ENCODE peak calls at places on chromosomes 1 and 21, in nine cellular contexts. J, L, M, Y, N, H, Z, B and K are unnamed samples.

GRCh38 chr21:42230636-42231035 is 11.7 kb downstream of the ABCG1 start:
- DNase-seq in H (no peak), L (no peak), Y (no peak), B (no peak), Z (no peak), N (no peak), M (no peak), J (no peak), K (no peak)

GRCh38 chr1:95863086-95863485 is 629.1 kb downstream of the RWDD3 start:
- DNase-seq in B (no peak), H (no peak), J (no peak), N (no peak), Y (no peak), L (no peak), Z (no peak), M (no peak), K (no peak)

GRCh38 chr21:41876928-41877652 is 2.1 kb downstream of the PRDM15 start:
- DNase-seq in B (no peak), H (no peak), L (no peak), M (no peak), J (no peak), Z (no peak), Y (no peak), N (no peak), K (no peak)

GRCh38 chr1:39895096-39895495 is 6.6 kb downstream of the MYCL start:
- DNase-seq in H (no peak), M (no peak), Z (no peak), Y (no peak), L (no peak), N (no peak), J (no peak), B (no peak), K (no peak)

GRCh38 chr1:101051688-101052638 is 26.4 kb upstream of the DPH5 start:
- DNase-seq in H (no peak), J (no peak), Z (no peak), Y (no peak), N (peak), L (no peak), M (no peak), B (no peak), K (peak)

GRCh38 chr1:221783936-221784335 is 42.0 kb upstream of the DUSP10 start:
- DNase-seq in L (no peak), J (no peak), B (no peak), H (no peak), M (no peak), Z (no peak), Y (no peak), N (no peak), K (no peak)

GRCh38 chr1:42684139-42684538 is 1.9 kb downstream of the YBX1 start:
- DNase-seq in J (peak), Y (no peak), B (peak), M (peak), N (no peak), H (peak), L (no peak), Z (no peak), K (no peak)

GRCh38 chr1:75124510-75124909 is 9.7 kb upstream of the LHX8 start:
- DNase-seq in M (no peak), N (no peak), J (no peak), Z (no peak), B (no peak), L (no peak), Y (no peak), H (peak), K (no peak)

GRCh38 chr1:218850367-218850766 is 323.3 kb upstream of the LYPLAL1 start:
- DNase-seq in J (no peak), B (peak), Z (no peak), N (no peak), L (no peak), H (no peak), M (no peak), Y (no peak), K (no peak)

GRCh38 chr1:93668951-93669350 is 12.7 kb downstream of the BCAR3 start:
- DNase-seq in H (no peak), N (no peak), Z (no peak), J (no peak), B (no peak), M (no peak), Y (no peak), L (no peak), K (no peak)

GRCh38 chr1:90716243-90716551 is 905 bp downstream of the BARHL2 start:
- DNase-seq in L (peak), H (peak), B (no peak), Z (no peak), J (peak), N (no peak), M (no peak), Y (no peak), K (no peak)

GRCh38 chr1:76279387-76279748 is 204.8 kb downstream of the ST6GALNAC3 start:
- DNase-seq in J (no peak), L (no peak), N (no peak), Z (no peak), Y (no peak), M (no peak), B (no peak), H (no peak), K (no peak)

GRCh38 chr1:248611883-248612282 is 14.4 kb upstream of the OR2T10 start:
- DNase-seq in J (no peak), N (no peak), Y (no peak), B (no peak), M (peak), L (no peak), H (no peak), Z (no peak), K (no peak)

GRCh38 chr1:148372731-148373130 is 110.4 kb downstream of the PPIAL4G start:
- DNase-seq in H (no peak), Z (no peak), N (no peak), J (no peak), M (peak), L (no peak), B (peak), Y (no peak), K (no peak)

GRCh38 chr1:22529901-22530621 is 33.2 kb upstream of the EPHA8 start:
- DNase-seq in B (peak), N (no peak), M (peak), H (peak), L (no peak), Z (no peak), J (peak), Y (peak), K (no peak)

GRCh38 chr1:185636848-185637247 is 97.3 kb upstream of the HMCN1 start:
- DNase-seq in Y (no peak), H (no peak), M (peak), J (no peak), B (no peak), Z (no peak), L (no peak), N (peak), K (peak)

GRCh38 chr1:61343623-61344257 is 261.4 kb downstream of the NFIA start:
- DNase-seq in B (no peak), J (no peak), N (no peak), Z (no peak), M (no peak), L (no peak), Y (no peak), H (no peak), K (no peak)

GRCh38 chr1:225933072-225933471 is 7.9 kb downstream of the LEFTY2 start:
- DNase-seq in J (no peak), H (no peak), Z (no peak), L (no peak), Y (no peak), N (no peak), B (peak), M (peak), K (no peak)

GRCh38 chr1:201714542-201715276 is 114.2 kb upstream of the IPO9 start:
- DNase-seq in B (peak), L (no peak), Y (peak), J (peak), Z (peak), N (no peak), M (peak), H (no peak), K (no peak)

GRCh38 chr1:243944429-243945160 is 94.6 kb upstream of the AKT3 start:
- DNase-seq in Y (no peak), B (peak), Z (no peak), M (peak), N (no peak), L (peak), J (peak), H (peak), K (no peak)

GRCh38 chr1:85340427-85340826 is 64.0 kb upstream of the BCL10 start:
- DNase-seq in M (no peak), Y (no peak), Z (no peak), J (no peak), L (no peak), N (no peak), B (no peak), H (no peak), K (no peak)

GRCh38 chr1:175237389-175237788 is 44.8 kb upstream of the KIAA0040 start:
- DNase-seq in B (no peak), H (no peak), Z (no peak), J (no peak), Y (no peak), M (no peak), L (no peak), N (no peak), K (no peak)

GRCh38 chr1:203287896-203288295 is 17.4 kb upstream of the BTG2 start:
- DNase-seq in Z (no peak), M (no peak), L (no peak), N (no peak), B (no peak), J (no peak), Y (no peak), H (no peak), K (no peak)

GRCh38 chr1:203290261-203291089 is 14.8 kb upstream of the BTG2 start:
- DNase-seq in B (peak), Z (peak), Y (peak), L (peak), J (peak), N (peak), H (peak), M (peak), K (peak)

GRCh38 chr1:203288351-203288894 is 16.9 kb upstream of the BTG2 start:
- DNase-seq in M (no peak), J (no peak), Y (no peak), Z (no peak), N (no peak), L (no peak), H (no peak), B (no peak), K (no peak)

GRCh38 chr1:203289982-203290260 is 15.4 kb upstream of the BTG2 start:
- DNase-seq in H (no peak), J (no peak), N (no peak), Y (no peak), B (no peak), Z (no peak), M (no peak), L (no peak), K (no peak)

GRCh38 chr1:203289281-203289981 is 15.9 kb upstream of the BTG2 start:
- DNase-seq in B (no peak), Y (no peak), Z (peak), L (no peak), H (no peak), M (no peak), N (peak), J (no peak), K (peak)
- TF ChIP-seq CTCF in B (no peak), Y (no peak), Z (no peak), L (no peak), H (no peak), M (no peak), N (no peak), J (no peak), K (no peak)

GRCh38 chr1:214636436-214636835 is 33.4 kb downstream of the CENPF start:
- DNase-seq in H (no peak), Y (no peak), B (no peak), Z (no peak), J (no peak), N (no peak), L (no peak), M (no peak), K (no peak)

GRCh38 chr1:214638474-214638807 is 35.4 kb downstream of the CENPF start:
- DNase-seq in L (no peak), Z (no peak), N (no peak), B (no peak), H (no peak), J (no peak), M (no peak), Y (no peak), K (no peak)

GRCh38 chr1:214637125-214637524 is 34.1 kb downstream of the CENPF start:
- DNase-seq in Z (no peak), N (no peak), J (no peak), H (no peak), B (no peak), L (no peak), Y (no peak), M (no peak), K (no peak)

GRCh38 chr1:214638997-214639396 is 36.0 kb downstream of the CENPF start:
- DNase-seq in B (no peak), H (no peak), Y (no peak), M (no peak), L (no peak), N (no peak), Z (no peak), J (no peak), K (no peak)

DNA sequence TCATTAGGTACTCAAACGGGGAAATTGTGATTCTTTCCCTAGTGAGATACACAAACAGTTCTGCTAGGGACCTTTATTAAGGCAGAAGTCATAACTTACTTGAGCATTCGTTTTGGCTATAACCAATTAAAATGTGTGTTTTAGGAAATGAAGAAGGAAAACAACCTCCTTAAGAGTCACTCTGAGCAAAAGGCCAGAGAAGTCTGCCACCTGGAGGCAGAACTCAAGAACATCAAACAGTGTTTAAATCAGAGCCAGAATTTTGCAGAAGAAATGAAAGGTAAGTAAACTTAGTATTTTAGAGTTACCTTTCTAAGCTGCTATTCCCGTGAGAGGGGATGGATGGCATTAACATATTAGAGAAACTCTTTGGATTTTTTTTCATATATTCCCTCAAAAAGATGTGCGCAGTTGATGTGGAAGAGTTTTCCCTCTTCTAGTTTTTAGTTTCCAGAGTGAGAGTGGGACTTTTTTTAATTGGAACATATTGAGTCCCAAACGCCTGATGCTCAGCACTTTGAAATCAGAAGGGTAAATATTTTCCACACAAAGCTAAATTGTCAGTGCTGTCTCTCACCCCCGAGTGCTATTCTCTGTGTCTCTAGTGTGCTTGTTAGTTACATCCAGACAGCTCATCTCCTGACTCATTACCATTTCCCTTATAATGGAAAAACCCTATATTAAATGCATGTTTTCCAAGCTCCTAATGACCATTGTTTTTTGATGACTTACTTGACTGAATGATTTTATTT is 34.9 kb downstream of the CENPF start:
- DNase-seq in J (peak), N (no peak), M (peak), Z (peak), H (peak), Y (no peak), L (peak), B (peak), K (peak)
- TF ChIP-seq CTCF in J (peak), N (peak), M (peak), Z (peak), H (peak), Y (peak), L (peak), B (peak), K (peak)

GRCh38 chr21:37914211-37914900 is 1.9 kb downstream of the KCNJ6 start:
- DNase-seq in M (peak), Z (no peak), H (peak), L (peak), J (peak), B (no peak), Y (peak), N (no peak), K (peak)

GRCh38 chr21:37917612-37918011 is 1.4 kb upstream of the KCNJ6 start:
- DNase-seq in J (no peak), Y (no peak), L (no peak), Z (no peak), N (no peak), B (peak), M (peak), H (no peak), K (no peak)

GRCh38 chr21:37915941-37916794 is at the start of gene KCNJ6:
- DNase-seq in Y (peak), Z (peak), H (peak), M (peak), J (peak), L (peak), B (peak), N (no peak), K (no peak)

GRCh38 chr21:37915516-37915915 is 741 bp downstream of the KCNJ6 start:
- DNase-seq in J (peak), Z (no peak), B (no peak), N (no peak), L (peak), Y (no peak), H (peak), M (no peak), K (no peak)

GRCh38 chr21:37916795-37917142 is 512 bp upstream of the KCNJ6 start:
- DNase-seq in N (no peak), B (no peak), L (peak), M (no peak), Z (no peak), H (peak), Y (no peak), J (peak), K (no peak)
- TF ChIP-seq CTCF in N (no peak), B (no peak), L (peak), M (no peak), Z (no peak), H (peak), Y (no peak), J (peak), K (no peak)

GRCh38 chr1:203127672-203128611 is at the start of gene ADORA1:
- DNase-seq in J (peak), H (peak), M (peak), B (peak), Z (peak), Y (peak), L (peak), N (no peak), K (no peak)
- TF ChIP-seq CTCF in J (peak), H (peak), M (no peak), B (no peak), Z (no peak), Y (peak), L (no peak), N (no peak), K (no peak)

GRCh38 chr1:156680056-156680455 is 2.8 kb upstream of the NES start:
- DNase-seq in M (no peak), L (no peak), H (no peak), Z (no peak), J (no peak), Y (no peak), B (no peak), N (no peak), K (no peak)

GRCh38 chr1:156684227-156684782 is 7.1 kb upstream of the NES start:
- DNase-seq in N (no peak), J (no peak), L (no peak), Z (no peak), M (peak), H (no peak), B (peak), Y (no peak), K (no peak)

GRCh38 chr1:156677616-156678596 is 699 bp upstream of the NES start:
- DNase-seq in B (peak), L (peak), Y (peak), M (peak), J (peak), H (peak), N (peak), Z (peak), K (peak)

GRCh38 chr1:156681196-156681595 is 4.0 kb upstream of the NES start:
- DNase-seq in N (no peak), B (no peak), M (no peak), Y (no peak), H (no peak), J (no peak), L (no peak), Z (no peak), K (no peak)

GRCh38 chr1:156682166-156682890 is 5.1 kb upstream of the NES start:
- DNase-seq in Z (no peak), N (no peak), J (peak), Y (no peak), M (no peak), H (peak), B (no peak), L (peak), K (no peak)
- TF ChIP-seq CTCF in Z (no peak), N (no peak), J (peak), Y (no peak), M (no peak), H (peak), B (no peak), L (no peak), K (no peak)

DNA sequence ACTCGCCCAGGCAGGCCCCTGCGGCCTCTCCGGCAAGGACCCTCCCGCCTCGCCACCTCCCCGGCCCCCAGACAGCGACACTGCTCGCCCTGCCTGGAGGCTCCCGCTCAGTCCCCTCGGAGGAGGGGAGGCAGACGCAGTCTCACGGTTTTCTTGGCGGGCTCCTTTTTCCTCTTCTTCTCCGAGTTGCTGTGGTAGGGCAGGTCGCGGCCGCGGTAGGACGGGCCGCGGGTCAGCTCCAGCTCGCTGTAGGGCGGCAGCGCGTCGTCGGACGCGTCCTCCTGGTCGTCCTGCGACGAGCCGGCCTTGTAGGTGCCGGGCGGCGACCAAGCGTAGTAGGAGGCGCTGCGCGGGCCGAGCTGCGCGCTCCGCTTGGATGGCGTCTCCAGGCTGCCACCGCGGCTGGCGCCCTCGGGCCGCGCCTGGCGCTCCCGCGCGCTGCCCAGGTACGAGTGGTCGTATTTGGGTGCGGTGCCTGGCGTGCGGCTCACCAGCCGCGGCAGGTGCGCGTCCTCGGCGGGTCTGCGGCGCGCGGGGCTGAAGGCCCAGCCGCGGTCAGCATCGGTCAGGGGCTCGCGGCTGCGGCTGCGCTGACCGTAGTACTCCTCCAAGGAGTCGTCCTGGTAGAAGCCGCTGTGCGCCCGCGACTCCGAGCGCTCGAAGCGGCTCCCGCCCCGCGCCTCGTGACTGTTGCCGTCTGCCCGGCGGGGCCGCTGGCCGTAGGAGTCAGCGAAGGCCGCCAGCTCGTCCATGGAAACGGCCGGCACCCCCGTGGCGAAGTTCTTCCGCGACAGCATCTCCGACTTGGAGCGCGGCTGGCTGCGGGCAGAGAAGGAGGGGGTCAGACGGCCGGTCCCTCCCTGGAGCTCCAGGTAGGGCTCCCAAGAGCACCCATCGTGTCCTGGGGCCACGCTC is 44.8 kb upstream of the TADA1 start:
- DNase-seq in B (no peak), L (peak), N (no peak), M (no peak), Z (no peak), J (peak), Y (no peak), H (peak), K (peak)
- TF ChIP-seq CTCF in B (no peak), L (no peak), N (no peak), M (no peak), Z (no peak), J (no peak), Y (no peak), H (no peak), K (no peak)

GRCh38 chr1:66876664-66877063 is 48.0 kb downstream of the DNAI4 start:
- DNase-seq in L (no peak), J (no peak), N (no peak), B (no peak), Y (no peak), Z (no peak), H (peak), M (no peak), K (no peak)
- TF ChIP-seq CTCF in L (no peak), J (no peak), N (no peak), B (no peak), Y (no peak), Z (no peak), H (peak), M (no peak), K (no peak)

DNA sequence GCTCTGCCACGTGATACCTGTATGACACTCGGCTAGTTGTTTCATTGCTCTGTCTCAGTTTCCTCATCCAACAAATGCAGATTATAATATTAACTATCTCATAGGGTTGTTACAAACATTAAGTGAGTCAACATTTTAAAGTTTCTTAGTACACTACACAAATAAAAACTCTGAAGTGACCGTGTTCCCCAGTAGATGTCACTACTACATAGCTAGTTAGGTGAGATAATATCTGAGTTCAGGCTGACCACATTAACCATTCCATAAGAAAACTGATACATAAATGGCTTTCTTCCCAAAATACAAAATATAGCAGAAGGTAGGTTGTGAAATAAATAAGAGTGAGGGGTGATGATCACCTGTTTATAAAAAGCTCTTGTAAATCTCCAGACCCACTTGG is 214.1 kb downstream of the NUF2 start:
- DNase-seq in L (no peak), Z (no peak), B (peak), Y (no peak), J (peak), M (peak), H (peak), N (no peak), K (no peak)
- TF ChIP-seq CTCF in L (peak), Z (peak), B (peak), Y (peak), J (peak), M (peak), H (peak), N (peak), K (peak)